ENCODE peak calls at places on chromosomes 4 and X, in eight cellular contexts. Y is CD8-positive, alpha-beta T cell; F is lung; Z is sigmoid colon; D is cardiac muscle cell; L is H1; P is tibial artery; E is lower leg skin. M is an unnamed sample.

GRCh38 chr4:5708171-5708828 is at the start of gene EVC2:
- DNase-seq in Y (peak), F (peak), Z (peak), D (peak), L (no peak), P (peak), E (no peak), M (no peak)

GRCh38 chr4:28435346-28435745 is 1574.7 kb downstream of the STIM2 start:
- DNase-seq in Y (no peak), F (no peak), Z (no peak), D (no peak), L (no peak), P (no peak), E (no peak), M (no peak)

GRCh38 chr4:138560448-138560847 is 318.3 kb upstream of the SLC7A11 start:
- DNase-seq in Y (no peak), F (no peak), Z (no peak), D (no peak), L (peak), P (no peak), E (no peak), M (no peak)

GRCh38 chr4:67546971-67547370 is 1.7 kb upstream of the CENPC start:
- DNase-seq in Y (no peak), F (no peak), Z (no peak), D (no peak), L (no peak), P (no peak), E (no peak), M (no peak)

GRCh38 chrX:338281-338835 is 19.8 kb upstream of the GTPBP6 start:
- DNase-seq in Y (no peak), F (no peak), Z (peak), D (no peak), L (no peak), P (no peak), E (no peak), M (no peak)

GRCh38 chr4:168408620-168409019 is 71.7 kb downstream of the DDX60L start:
- DNase-seq in Y (no peak), F (no peak), Z (peak), D (peak), L (no peak), P (no peak), E (peak), M (peak)

GRCh38 chr4:108169639-108170038 is 907 bp upstream of the LEF1 start:
- DNase-seq in Y (no peak), F (no peak), Z (no peak), D (no peak), L (no peak), P (no peak), E (no peak), M (no peak)

GRCh38 chrX:72131317-72132294 is at the start of gene RTL5:
- DNase-seq in Y (peak), F (peak), Z (peak), D (peak), L (no peak), P (peak), E (peak), M (peak)

GRCh38 chrX:54043696-54044125 is 562 bp downstream of the PHF8 start:
- DNase-seq in Y (peak), F (peak), Z (no peak), D (no peak), L (no peak), P (no peak), E (peak), M (no peak)

GRCh38 chr4:100311181-100311580 is 120.9 kb upstream of the DDIT4L start:
- DNase-seq in Y (no peak), F (no peak), Z (no peak), D (no peak), L (no peak), P (no peak), E (no peak), M (no peak)

GRCh38 chr4:145909773-145910172 is 28.9 kb downstream of the ZNF827 start:
- DNase-seq in Y (no peak), F (peak), Z (no peak), D (peak), L (no peak), P (no peak), E (no peak), M (no peak)

GRCh38 chr4:90184560-90184959 is 57.4 kb downstream of the CCSER1 start:
- DNase-seq in Y (no peak), F (no peak), Z (no peak), D (no peak), L (no peak), P (no peak), E (no peak), M (no peak)

GRCh38 chrX:64205441-64205734 is at the start of gene AMER1:
- DNase-seq in Y (no peak), F (no peak), Z (no peak), D (no peak), L (no peak), P (no peak), E (no peak), M (no peak)

GRCh38 chr4:103429283-103429682 is 231.1 kb upstream of the CENPE start:
- DNase-seq in Y (no peak), F (no peak), Z (no peak), D (no peak), L (peak), P (no peak), E (no peak), M (no peak)

GRCh38 chr4:134117785-134118184 is 83.8 kb downstream of the PABPC4L start:
- DNase-seq in Y (no peak), F (no peak), Z (no peak), D (no peak), L (no peak), P (no peak), E (no peak), M (no peak)

GRCh38 chr4:103753868-103754653 is 34.3 kb upstream of the TACR3 start:
- DNase-seq in Y (no peak), F (no peak), Z (no peak), D (no peak), L (no peak), P (no peak), E (no peak), M (no peak)

GRCh38 chrX:154439841-154440240 is 2.9 kb downstream of the GDI1 start:
- DNase-seq in Y (no peak), F (no peak), Z (no peak), D (no peak), L (no peak), P (no peak), E (no peak), M (no peak)

GRCh38 chrX:84047339-84047738 is 140.7 kb downstream of the RPS6KA6 start:
- DNase-seq in Y (no peak), F (no peak), Z (no peak), D (no peak), L (no peak), P (no peak), E (no peak), M (no peak)

GRCh38 chr4:127997534-127998388 is 32.6 kb downstream of the ABHD18 start:
- DNase-seq in Y (no peak), F (no peak), Z (no peak), D (peak), L (no peak), P (no peak), E (no peak), M (no peak)

GRCh38 chrX:15334561-15334960 is 762 bp downstream of the PIGA start:
- DNase-seq in Y (peak), F (no peak), Z (no peak), D (peak), L (no peak), P (no peak), E (no peak), M (no peak)

GRCh38 chrX:103629295-103630170 is 758 bp downstream of the TCEAL1 start:
- DNase-seq in Y (no peak), F (peak), Z (peak), D (peak), L (no peak), P (peak), E (peak), M (no peak)

GRCh38 chrX:37745354-37745753 is 34.5 kb upstream of the CYBB start:
- DNase-seq in Y (peak), F (peak), Z (peak), D (peak), L (no peak), P (peak), E (peak), M (peak)

GRCh38 chr4:147723316-147723715 is 8.6 kb upstream of the ARHGAP10 start:
- DNase-seq in Y (no peak), F (no peak), Z (peak), D (peak), L (no peak), P (peak), E (peak), M (no peak)

GRCh38 chr4:3802571-3803474 is 36.6 kb downstream of the ADRA2C start:
- DNase-seq in Y (no peak), F (no peak), Z (no peak), D (no peak), L (no peak), P (no peak), E (no peak), M (no peak)

GRCh38 chr4:26113339-26113940 is 199.4 kb downstream of the SMIM20 start:
- DNase-seq in Y (no peak), F (no peak), Z (no peak), D (no peak), L (no peak), P (no peak), E (no peak), M (no peak)

GRCh38 chr4:23775694-23776093 is 114.2 kb downstream of the PPARGC1A start:
- DNase-seq in Y (no peak), F (no peak), Z (no peak), D (no peak), L (no peak), P (no peak), E (no peak), M (no peak)

GRCh38 chr4:145003675-145004074 is 94.3 kb downstream of the ANAPC10 start:
- DNase-seq in Y (no peak), F (no peak), Z (no peak), D (no peak), L (no peak), P (no peak), E (no peak), M (no peak)

GRCh38 chr4:15400911-15401671 is 26.7 kb upstream of the C1QTNF7 start:
- DNase-seq in Y (peak), F (peak), Z (peak), D (peak), L (no peak), P (peak), E (peak), M (no peak)

GRCh38 chrX:112967903-112968302 is 127.3 kb upstream of the AMOT start:
- DNase-seq in Y (no peak), F (no peak), Z (no peak), D (no peak), L (no peak), P (no peak), E (no peak), M (no peak)

GRCh38 chrX:70044541-70045245 is 5.0 kb downstream of the AWAT2 start:
- DNase-seq in Y (no peak), F (no peak), Z (peak), D (peak), L (no peak), P (no peak), E (no peak), M (no peak)

GRCh38 chr4:101039367-101039766 is 308.0 kb downstream of the PPP3CA start:
- DNase-seq in Y (no peak), F (no peak), Z (no peak), D (no peak), L (no peak), P (no peak), E (no peak), M (no peak)

GRCh38 chr4:173537628-173538147 is 7.7 kb upstream of the HAND2 start:
- DNase-seq in Y (no peak), F (no peak), Z (peak), D (no peak), L (no peak), P (no peak), E (no peak), M (no peak)

GRCh38 chr4:173538148-173538902 is 8.3 kb upstream of the HAND2 start:
- DNase-seq in Y (no peak), F (no peak), Z (peak), D (peak), L (no peak), P (peak), E (no peak), M (no peak)

GRCh38 chr4:173539986-173540385 is 10.0 kb upstream of the HAND2 start:
- DNase-seq in Y (no peak), F (no peak), Z (no peak), D (no peak), L (no peak), P (no peak), E (no peak), M (no peak)

GRCh38 chr4:173536808-173537429 is 6.9 kb upstream of the HAND2 start:
- DNase-seq in Y (no peak), F (no peak), Z (peak), D (no peak), L (no peak), P (no peak), E (no peak), M (no peak)

GRCh38 chr4:173538903-173539445 is 8.9 kb upstream of the HAND2 start:
- DNase-seq in Y (no peak), F (no peak), Z (peak), D (no peak), L (no peak), P (no peak), E (no peak), M (no peak)
- H3K4me3 ChIP-seq in Y (peak), F (no peak), Z (peak), D (peak), L (peak), P (peak), E (peak), M (no peak)

GRCh38 chrX:49842603-49843002 is 13.5 kb downstream of the PAGE4 start:
- DNase-seq in Y (no peak), F (no peak), Z (no peak), D (no peak), L (no peak), P (no peak), E (no peak), M (no peak)
- TF ChIP-seq CTCF in Y (no peak), F (no peak), Z (no peak), D (no peak), L (no peak), P (no peak), E (no peak), M (no peak)

GRCh38 chrX:49163555-49164419 is 1.2 kb downstream of the MAGIX start:
- DNase-seq in Y (peak), F (peak), Z (peak), D (peak), L (peak), P (peak), E (peak), M (no peak)
- H3K4me3 ChIP-seq in Y (peak), F (peak), Z (peak), D (peak), L (peak), P (peak), E (no peak), M (peak)

GRCh38 chrX:16666541-16666940 is 16.6 kb downstream of the S100G start:
- DNase-seq in Y (no peak), F (no peak), Z (no peak), D (no peak), L (no peak), P (no peak), E (no peak), M (peak)

GRCh38 chrX:16665089-16665488 is 15.1 kb downstream of the S100G start:
- DNase-seq in Y (no peak), F (no peak), Z (no peak), D (peak), L (no peak), P (no peak), E (no peak), M (no peak)

GRCh38 chrX:16671005-16671404 is 21.0 kb downstream of the S100G start:
- DNase-seq in Y (no peak), F (no peak), Z (no peak), D (peak), L (no peak), P (no peak), E (no peak), M (peak)
- TF ChIP-seq CTCF in Y (no peak), F (no peak), Z (no peak), D (peak), L (no peak), P (no peak), E (no peak), M (peak)

GRCh38 chr4:150781108-150781663 is 199.2 kb downstream of the MAB21L2 start:
- DNase-seq in Y (no peak), F (no peak), Z (no peak), D (no peak), L (no peak), P (no peak), E (no peak), M (no peak)
- H3K4me3 ChIP-seq in Y (no peak), F (no peak), Z (no peak), D (no peak), L (no peak), P (no peak), E (no peak), M (no peak)

GRCh38 chr4:19030048-19030447 is 1008.5 kb upstream of the LCORL start:
- DNase-seq in Y (no peak), F (peak), Z (no peak), D (peak), L (no peak), P (no peak), E (no peak), M (peak)

GRCh38 chr4:19025031-19025430 is 1003.5 kb upstream of the LCORL start:
- DNase-seq in Y (no peak), F (no peak), Z (no peak), D (no peak), L (no peak), P (no peak), E (no peak), M (no peak)

GRCh38 chr4:19024047-19024446 is 1002.5 kb upstream of the LCORL start:
- DNase-seq in Y (no peak), F (no peak), Z (no peak), D (no peak), L (no peak), P (no peak), E (no peak), M (no peak)

GRCh38 chr4:19030536-19030935 is 1009.0 kb upstream of the LCORL start:
- DNase-seq in Y (no peak), F (no peak), Z (no peak), D (no peak), L (no peak), P (no peak), E (no peak), M (no peak)

GRCh38 chr4:19026281-19026680 is 1004.7 kb upstream of the LCORL start:
- DNase-seq in Y (no peak), F (peak), Z (peak), D (peak), L (no peak), P (no peak), E (no peak), M (no peak)
- TF ChIP-seq CTCF in Y (no peak), F (no peak), Z (no peak), D (no peak), L (no peak), P (no peak), E (no peak), M (peak)

GRCh38 chr4:793109-793861 is 32.6 kb downstream of the CPLX1 start:
- DNase-seq in Y (no peak), F (no peak), Z (no peak), D (no peak), L (no peak), P (no peak), E (no peak), M (no peak)

GRCh38 chr4:796206-796605 is 29.7 kb downstream of the CPLX1 start:
- DNase-seq in Y (no peak), F (no peak), Z (no peak), D (no peak), L (no peak), P (no peak), E (no peak), M (no peak)

GRCh38 chr4:795726-796119 is 30.2 kb downstream of the CPLX1 start:
- DNase-seq in Y (no peak), F (no peak), Z (no peak), D (no peak), L (no peak), P (no peak), E (no peak), M (no peak)

GRCh38 chr4:793941-794621 is 31.8 kb downstream of the CPLX1 start:
- DNase-seq in Y (no peak), F (no peak), Z (no peak), D (no peak), L (no peak), P (no peak), E (no peak), M (no peak)

DNA sequence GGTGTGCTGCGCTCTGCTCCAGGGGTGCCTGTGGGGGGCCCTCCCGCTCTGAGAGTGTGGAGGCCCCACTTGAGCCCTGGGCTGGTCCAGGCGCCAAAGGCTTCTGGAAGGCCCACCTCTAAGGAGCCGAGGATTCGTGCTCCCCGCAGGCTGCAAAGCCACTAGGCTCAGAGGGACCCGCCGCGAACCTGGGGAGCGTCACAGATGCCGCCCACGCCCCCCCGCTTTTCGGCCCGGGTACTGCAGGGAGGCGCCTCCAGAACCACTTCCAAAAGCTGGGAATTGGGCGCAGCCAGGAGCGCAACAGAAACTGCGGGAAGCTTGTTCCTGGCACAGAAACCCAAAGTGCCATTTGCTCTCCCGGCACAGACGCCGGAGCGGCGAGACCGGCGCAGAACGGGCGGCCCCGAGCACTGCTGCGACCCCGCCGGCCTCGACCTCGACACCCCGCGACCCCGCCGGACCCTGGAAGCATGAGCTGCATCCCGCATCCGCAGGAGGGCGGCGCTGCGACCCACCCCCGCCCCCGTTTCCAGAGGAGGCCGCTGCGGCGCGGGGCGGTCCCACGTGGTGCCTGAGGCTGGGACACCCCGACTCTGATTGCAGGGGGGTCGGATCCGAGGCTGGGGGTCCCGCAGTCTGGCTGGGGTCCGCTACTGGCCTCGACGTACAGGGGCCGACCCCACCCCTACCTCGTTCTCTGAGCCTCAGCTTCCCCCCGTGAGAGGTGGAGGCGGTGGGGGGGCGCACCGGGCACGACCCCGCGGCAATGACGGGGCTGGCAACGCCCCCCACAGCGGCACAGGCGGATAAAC is 30.8 kb downstream of the CPLX1 start:
- DNase-seq in Y (no peak), F (no peak), Z (no peak), D (no peak), L (no peak), P (no peak), E (no peak), M (no peak)
- H3K4me3 ChIP-seq in Y (no peak), F (no peak), Z (peak), D (peak), L (peak), P (no peak), E (no peak), M (no peak)

GRCh38 chr4:175509320-175509719 is 302.7 kb downstream of the GPM6A start:
- DNase-seq in Y (no peak), F (no peak), Z (no peak), D (no peak), L (peak), P (no peak), E (no peak), M (no peak)
- TF ChIP-seq CTCF in Y (no peak), F (no peak), Z (no peak), D (no peak), L (no peak), P (no peak), E (no peak), M (no peak)

GRCh38 chr4:186487726-186488125 is 67.6 kb downstream of the MTNR1A start:
- DNase-seq in Y (no peak), F (no peak), Z (no peak), D (no peak), L (no peak), P (no peak), E (no peak), M (no peak)
- H3K4me3 ChIP-seq in Y (no peak), F (no peak), Z (no peak), D (no peak), L (no peak), P (no peak), E (no peak), M (no peak)

GRCh38 chr4:155924637-155925036 is 21.1 kb downstream of the TDO2 start:
- DNase-seq in Y (no peak), F (no peak), Z (no peak), D (no peak), L (no peak), P (no peak), E (no peak), M (no peak)
- TF ChIP-seq CTCF in Y (no peak), F (no peak), Z (no peak), D (no peak), L (no peak), P (no peak), E (no peak), M (no peak)